ENCODE peak calls at places on chromosomes 7 and 10, in nine cellular contexts. O, G, I, M, T, U, E, F and W are unnamed samples.

GRCh38 chr7:138502023-138502767 is 42.1 kb downstream of the TRIM24 start:
- DNase-seq in O (no peak), G (no peak), I (no peak), M (no peak), T (no peak), U (no peak), E (no peak), F (no peak), W (no peak)

GRCh38 chr7:31603076-31603475 is 83.9 kb upstream of the PPP1R17 start:
- DNase-seq in O (no peak), G (peak; percentile 51), I (no peak), M (no peak), T (no peak), U (no peak), E (no peak), F (no peak), W (no peak)

GRCh38 chr10:118922226-118922625 is 107.3 kb upstream of the NANOS1 start:
- DNase-seq in O (no peak), G (peak; percentile 39), I (no peak), M (no peak), T (peak; percentile 13), U (no peak), E (no peak), F (peak; percentile 24), W (peak; percentile 13)

GRCh38 chr10:116538992-116539391 is 6.7 kb upstream of the PNLIP start:
- DNase-seq in O (no peak), G (no peak), I (no peak), M (no peak), T (no peak), U (no peak), E (no peak), F (no peak), W (no peak)

GRCh38 chr7:116779921-116780320 is 82.5 kb upstream of the CAPZA2 start:
- DNase-seq in O (peak; percentile 25), G (no peak), I (no peak), M (no peak), T (no peak), U (no peak), E (no peak), F (peak; percentile 18), W (no peak)

GRCh38 chr7:120981888-120982615 is 6.5 kb upstream of the CPED1 start:
- DNase-seq in O (peak; percentile 37), G (peak; percentile 58), I (no peak), M (no peak), T (no peak), U (no peak), E (no peak), F (peak; percentile 76), W (no peak)

GRCh38 chr10:49115015-49115795 is at the start of gene VSTM4:
- DNase-seq in O (no peak), G (no peak), I (no peak), M (peak; percentile 61), T (peak; percentile 39), U (no peak), E (no peak), F (peak; percentile 32), W (peak; percentile 61)

GRCh38 chr7:157886711-157887110 is 549.9 kb downstream of the DNAJB6 start:
- DNase-seq in O (no peak), G (no peak), I (no peak), M (no peak), T (no peak), U (no peak), E (no peak), F (no peak), W (no peak)

DNA sequence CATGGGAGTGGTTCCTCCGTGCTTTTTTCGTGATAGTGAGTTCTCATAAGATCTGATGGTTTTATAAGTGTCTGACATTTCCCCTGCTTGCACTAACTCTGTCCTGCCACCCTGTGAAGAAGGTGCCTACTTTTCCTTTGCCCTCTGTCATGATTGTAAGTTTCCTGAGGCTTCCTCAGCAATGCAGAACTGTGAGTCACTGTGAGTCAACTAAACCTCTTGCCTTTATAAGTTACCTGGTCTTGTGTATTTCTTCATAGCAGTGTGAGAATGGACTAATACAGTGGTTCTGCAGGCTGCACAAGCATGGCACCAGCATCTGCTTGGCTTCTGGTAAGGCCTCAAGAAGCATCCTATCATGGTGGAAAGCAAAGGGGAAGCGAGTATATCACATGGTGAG is 1144.6 kb downstream of the SORCS3 start:
- DNase-seq in O (peak; percentile 59), G (peak; percentile 15), I (no peak), M (no peak), T (no peak), U (no peak), E (no peak), F (no peak), W (no peak)
- TF ChIP-seq CTCF in O (no peak), G (no peak), I (no peak), M (no peak), T (no peak), U (no peak), E (no peak), F (no peak), W (no peak)

DNA sequence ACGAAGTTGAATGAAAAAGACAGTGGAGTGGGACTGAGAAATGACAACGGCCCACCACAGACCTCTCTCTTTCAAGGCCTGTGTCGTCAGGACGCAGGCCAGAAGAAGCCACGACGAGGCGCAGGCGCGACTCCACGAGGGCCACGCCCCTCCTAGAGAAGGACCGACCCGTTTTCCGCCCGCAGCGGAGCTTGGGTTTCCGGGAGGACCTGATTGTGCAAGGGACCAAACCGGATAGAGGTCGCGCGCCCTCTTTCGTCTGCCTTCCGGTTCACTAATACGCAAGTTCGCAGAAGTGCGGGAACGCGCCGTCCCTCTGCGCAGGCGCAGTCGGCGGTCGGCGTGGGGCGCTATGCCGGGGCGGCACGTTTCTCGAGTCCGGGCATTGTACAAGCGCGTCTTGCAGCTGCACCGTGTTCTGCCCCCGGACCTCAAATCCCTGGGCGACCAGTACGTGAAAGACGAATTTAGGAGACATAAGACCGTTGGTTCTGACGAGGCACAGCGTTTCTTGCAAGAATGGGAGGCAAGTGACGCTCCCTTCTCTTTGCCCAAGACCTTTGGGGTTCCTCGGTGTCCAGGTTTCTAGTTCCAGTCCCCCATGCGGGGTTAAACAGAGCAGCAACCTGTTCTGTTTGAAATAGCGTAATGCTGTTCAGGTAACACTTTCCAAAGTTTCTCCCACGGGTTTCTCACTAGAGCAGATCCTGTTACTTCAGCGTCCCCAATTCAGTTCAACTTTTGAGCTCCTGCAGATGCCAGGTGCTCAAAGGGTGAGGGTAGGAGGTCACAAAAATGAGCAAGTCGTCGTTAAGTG is at the start of gene SDHAF3:
- DNase-seq in O (peak; percentile 92), G (peak; percentile 95), I (peak; percentile 99), M (peak; percentile 99), T (peak; percentile 99), U (peak; percentile 96), E (peak; percentile 91), F (peak; percentile 99), W (peak; percentile 98)
- TF ChIP-seq CTCF in O (peak; percentile 41), G (no peak), I (no peak), M (no peak), T (no peak), U (peak; percentile 25), E (no peak), F (no peak), W (no peak)

GRCh38 chr10:6579904-6580278 is at the start of gene PRKCQ:
- DNase-seq in O (no peak), G (no peak), I (no peak), M (no peak), T (no peak), U (peak; percentile 26), E (no peak), F (no peak), W (no peak)
- TF ChIP-seq CTCF in O (no peak), G (no peak), I (no peak), M (no peak), T (no peak), U (no peak), E (no peak), F (no peak), W (no peak)

DNA sequence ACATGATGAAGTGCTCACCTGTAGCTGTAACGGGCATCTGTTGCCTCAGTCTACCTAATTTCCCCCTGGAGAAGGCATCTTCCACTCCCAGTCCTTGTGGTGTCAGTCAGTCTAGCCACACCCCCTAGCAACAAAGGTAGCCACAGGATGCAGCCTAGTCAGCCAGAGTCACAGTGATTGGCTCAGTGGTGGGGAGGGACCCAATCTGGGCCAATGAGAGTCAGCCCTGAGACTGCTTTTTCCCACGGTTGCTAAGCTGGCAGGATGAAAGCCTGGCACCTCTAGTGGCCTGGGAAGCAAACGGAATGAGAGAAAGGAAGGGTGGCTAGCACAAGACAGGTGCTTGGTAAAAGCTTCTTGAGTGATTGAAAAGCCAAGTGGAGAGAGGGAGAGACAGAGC is 118.6 kb downstream of the SH3PXD2A start:
- DNase-seq in O (peak; percentile 86), G (peak; percentile 77), I (no peak), M (no peak), T (no peak), U (peak; percentile 46), E (no peak), F (peak; percentile 33), W (no peak)
- TF ChIP-seq CTCF in O (peak; percentile 25), G (peak; percentile 39), I (no peak), M (no peak), T (no peak), U (no peak), E (no peak), F (no peak), W (no peak)